ENCODE peak calls at places on chromosome 16, in five cellular contexts. R, A, S, F and C are unnamed samples.

GRCh38 chr16:51389881-51390280 is 238.8 kb upstream of the SALL1 start:
- DNase-seq in R (no peak), A (no peak), S (no peak), F (no peak), C (no peak)

GRCh38 chr16:80909720-80910119 is 97.0 kb downstream of the CMC2 start:
- DNase-seq in R (no peak), A (no peak), S (no peak), F (no peak), C (no peak)

GRCh38 chr16:53545433-53545832 is 42.4 kb upstream of the AKTIP start:
- DNase-seq in R (peak; percentile 14), A (no peak), S (no peak), F (no peak), C (no peak)

GRCh38 chr16:49532243-49532870 is 158.8 kb downstream of the C16orf78 start:
- DNase-seq in R (no peak), A (no peak), S (no peak), F (no peak), C (no peak)

GRCh38 chr16:14455577-14455976 is 174.5 kb downstream of the PARN start:
- DNase-seq in R (no peak), A (no peak), S (no peak), F (no peak), C (no peak)

GRCh38 chr16:70706948-70707465 is 21.2 kb upstream of the MTSS2 start:
- DNase-seq in R (no peak), A (no peak), S (no peak), F (no peak), C (no peak)

GRCh38 chr16:20814761-20815160 is 8.4 kb downstream of the REXO5 start:
- DNase-seq in R (no peak), A (no peak), S (no peak), F (no peak), C (no peak)

GRCh38 chr16:87303431-87303930 is 13.7 kb downstream of the C16orf95 start:
- DNase-seq in R (no peak), A (no peak), S (no peak), F (no peak), C (no peak)

GRCh38 chr16:54285414-54286066 is 1.0 kb downstream of the IRX3 start:
- DNase-seq in R (no peak), A (peak; percentile 13), S (peak; percentile 49), F (peak; percentile 34), C (no peak)

GRCh38 chr16:24013733-24014645 is 178.2 kb downstream of the PRKCB start:
- DNase-seq in R (peak; percentile 67), A (peak; percentile 18), S (no peak), F (peak; percentile 79), C (peak; percentile 94)

GRCh38 chr16:81590714-81591537 is 146.3 kb downstream of the CMIP start:
- DNase-seq in R (no peak), A (peak; percentile 24), S (no peak), F (no peak), C (no peak)

GRCh38 chr16:87431926-87432325 is 39.8 kb downstream of the MAP1LC3B start:
- DNase-seq in R (no peak), A (no peak), S (no peak), F (no peak), C (no peak)

GRCh38 chr16:967546-968295 is 3.1 kb downstream of the LMF1 start:
- DNase-seq in R (no peak), A (no peak), S (no peak), F (no peak), C (no peak)

GRCh38 chr16:68910051-68910450 is 66.7 kb downstream of the TANGO6 start:
- DNase-seq in R (no peak), A (peak; percentile 86), S (no peak), F (no peak), C (no peak)

GRCh38 chr16:49590166-49590871 is 216.7 kb downstream of the C16orf78 start:
- DNase-seq in R (no peak), A (no peak), S (no peak), F (no peak), C (no peak)

GRCh38 chr16:50280932-50281331 is 14.6 kb downstream of the ADCY7 start:
- DNase-seq in R (no peak), A (no peak), S (no peak), F (no peak), C (no peak)

GRCh38 chr16:3020604-3021448 is 658 bp downstream of the TNFRSF12A start:
- DNase-seq in R (peak; percentile 48), A (peak; percentile 30), S (peak; percentile 85), F (no peak), C (no peak)

GRCh38 chr16:11914759-11915643 is 755 bp downstream of the GSPT1 start:
- DNase-seq in R (peak; percentile 60), A (peak; percentile 22), S (peak; percentile 57), F (peak; percentile 78), C (peak; percentile 35)

GRCh38 chr16:9003322-9003721 is 39.6 kb upstream of the USP7 start:
- DNase-seq in R (no peak), A (peak; percentile 74), S (no peak), F (no peak), C (no peak)

GRCh38 chr16:69217433-69217832 is 30.5 kb downstream of the SNTB2 start:
- DNase-seq in R (no peak), A (no peak), S (no peak), F (no peak), C (no peak)

GRCh38 chr16:27405546-27406451 is 3.8 kb downstream of the IL21R start:
- DNase-seq in R (peak; percentile 84), A (no peak), S (peak; percentile 25), F (no peak), C (peak; percentile 84)

GRCh38 chr16:86069736-86070298 is 170.9 kb downstream of the IRF8 start:
- DNase-seq in R (no peak), A (no peak), S (peak; percentile 41), F (no peak), C (no peak)

GRCh38 chr16:47018223-47018891 is 44.9 kb upstream of the DNAJA2 start:
- DNase-seq in R (peak; percentile 61), A (peak; percentile 18), S (peak; percentile 49), F (peak; percentile 93), C (peak; percentile 78)

GRCh38 chr16:83891742-83892141 is 7.2 kb upstream of the MLYCD start:
- DNase-seq in R (no peak), A (no peak), S (no peak), F (no peak), C (no peak)

GRCh38 chr16:68445458-68445857 is 2.9 kb downstream of the SMPD3 start:
- DNase-seq in R (peak; percentile 46), A (peak; percentile 73), S (peak; percentile 71), F (peak; percentile 66), C (peak; percentile 15)

GRCh38 chr16:12142157-12142556 is 165.6 kb downstream of the SNX29 start:
- DNase-seq in R (no peak), A (no peak), S (no peak), F (no peak), C (no peak)

GRCh38 chr16:85615852-85616607 is 2.9 kb downstream of the GSE1 start:
- DNase-seq in R (peak; percentile 85), A (peak; percentile 61), S (peak; percentile 88), F (peak; percentile 92), C (peak; percentile 81)

GRCh38 chr16:55487048-55487803 is 8.2 kb downstream of the MMP2 start:
- DNase-seq in R (no peak), A (no peak), S (no peak), F (no peak), C (no peak)

GRCh38 chr16:49179714-49180330 is 101.8 kb downstream of the CBLN1 start:
- DNase-seq in R (no peak), A (no peak), S (peak; percentile 8), F (no peak), C (no peak)

GRCh38 chr16:22141746-22142145 is 20.6 kb upstream of the SDR42E2 start:
- DNase-seq in R (no peak), A (no peak), S (no peak), F (no peak), C (no peak)

GRCh38 chr16:14003119-14003570 is 68.0 kb upstream of the MRTFB start:
- DNase-seq in R (no peak), A (no peak), S (peak; percentile 53), F (no peak), C (peak; percentile 21)